ENCODE peak calls at places on chromosomes 4 and X, in ten cellular contexts. One of them, this sample, is unnamed.

GRCh38 chr4:71187399-71188196 is 151.2 kb upstream of the SLC4A4 start:
- DNase-seq in cardiac muscle cell: peak; percentile 36
- DNase-seq in ovary: peak; percentile 14
- DNase-seq in right atrium auricular region: peak; percentile 63
- DNase-seq in neural progenitor cell: peak; percentile 68
- DNase-seq in SJCRH30: peak; percentile 37
- DNase-seq in body of pancreas: peak; percentile 61
- DNase-seq in tibial nerve: no peak
- DNase-seq in lung: peak; percentile 50
- DNase-seq in A549: peak; percentile 23
- DNase-seq in this sample: no peak

GRCh38 chr4:84680956-84681355 is 98.0 kb downstream of the CDS1 start:
- DNase-seq in cardiac muscle cell: no peak
- DNase-seq in ovary: no peak
- DNase-seq in right atrium auricular region: no peak
- DNase-seq in neural progenitor cell: no peak
- DNase-seq in SJCRH30: no peak
- DNase-seq in body of pancreas: no peak
- DNase-seq in tibial nerve: no peak
- DNase-seq in lung: no peak
- DNase-seq in A549: no peak
- DNase-seq in this sample: no peak

GRCh38 chr4:100461796-100462195 is 56.0 kb downstream of the EMCN start:
- DNase-seq in cardiac muscle cell: no peak
- DNase-seq in ovary: no peak
- DNase-seq in right atrium auricular region: no peak
- DNase-seq in neural progenitor cell: no peak
- DNase-seq in SJCRH30: no peak
- DNase-seq in body of pancreas: no peak
- DNase-seq in tibial nerve: no peak
- DNase-seq in lung: no peak
- DNase-seq in A549: no peak
- DNase-seq in this sample: no peak

GRCh38 chr4:26459054-26459755 is 31.1 kb downstream of the CCKAR start:
- DNase-seq in cardiac muscle cell: peak; percentile 56
- DNase-seq in ovary: no peak
- DNase-seq in right atrium auricular region: no peak
- DNase-seq in neural progenitor cell: peak; percentile 46
- DNase-seq in SJCRH30: peak; percentile 75
- DNase-seq in body of pancreas: no peak
- DNase-seq in tibial nerve: no peak
- DNase-seq in lung: no peak
- DNase-seq in A549: peak; percentile 31
- DNase-seq in this sample: no peak

GRCh38 chr4:26748805-26749204 is 111.8 kb upstream of the STIM2 start:
- DNase-seq in cardiac muscle cell: no peak
- DNase-seq in ovary: no peak
- DNase-seq in right atrium auricular region: no peak
- DNase-seq in neural progenitor cell: no peak
- DNase-seq in SJCRH30: no peak
- DNase-seq in body of pancreas: no peak
- DNase-seq in tibial nerve: no peak
- DNase-seq in lung: no peak
- DNase-seq in A549: no peak
- DNase-seq in this sample: no peak

GRCh38 chr4:20391224-20391623 is 139.5 kb downstream of the SLIT2 start:
- DNase-seq in cardiac muscle cell: no peak
- DNase-seq in ovary: no peak
- DNase-seq in right atrium auricular region: no peak
- DNase-seq in neural progenitor cell: no peak
- DNase-seq in SJCRH30: no peak
- DNase-seq in body of pancreas: no peak
- DNase-seq in tibial nerve: no peak
- DNase-seq in lung: no peak
- DNase-seq in A549: no peak
- DNase-seq in this sample: no peak

GRCh38 chr4:132614682-132615081 is 534.4 kb upstream of the PCDH10 start:
- DNase-seq in cardiac muscle cell: no peak
- DNase-seq in ovary: no peak
- DNase-seq in right atrium auricular region: no peak
- DNase-seq in neural progenitor cell: no peak
- DNase-seq in SJCRH30: no peak
- DNase-seq in body of pancreas: no peak
- DNase-seq in tibial nerve: no peak
- DNase-seq in lung: no peak
- DNase-seq in A549: no peak
- DNase-seq in this sample: no peak

GRCh38 chrX:101078716-101079115 is at the start of gene TMEM35A:
- DNase-seq in cardiac muscle cell: peak; percentile 53
- DNase-seq in ovary: peak; percentile 23
- DNase-seq in right atrium auricular region: no peak
- DNase-seq in neural progenitor cell: peak; percentile 53
- DNase-seq in SJCRH30: peak; percentile 24
- DNase-seq in body of pancreas: no peak
- DNase-seq in tibial nerve: no peak
- DNase-seq in lung: no peak
- DNase-seq in A549: no peak
- DNase-seq in this sample: no peak

GRCh38 chr4:39453738-39454137 is 5.0 kb downstream of the RPL9 start:
- DNase-seq in cardiac muscle cell: no peak
- DNase-seq in ovary: no peak
- DNase-seq in right atrium auricular region: no peak
- DNase-seq in neural progenitor cell: no peak
- DNase-seq in SJCRH30: no peak
- DNase-seq in body of pancreas: no peak
- DNase-seq in tibial nerve: no peak
- DNase-seq in lung: no peak
- DNase-seq in A549: no peak
- DNase-seq in this sample: no peak

GRCh38 chr4:123363729-123364128 is 32.9 kb upstream of the SPRY1 start:
- DNase-seq in cardiac muscle cell: no peak
- DNase-seq in ovary: no peak
- DNase-seq in right atrium auricular region: no peak
- DNase-seq in neural progenitor cell: no peak
- DNase-seq in SJCRH30: no peak
- DNase-seq in body of pancreas: no peak
- DNase-seq in tibial nerve: no peak
- DNase-seq in lung: no peak
- DNase-seq in A549: no peak
- DNase-seq in this sample: no peak

GRCh38 chr4:16165931-16166330 is 60.3 kb downstream of the TAPT1 start:
- DNase-seq in cardiac muscle cell: no peak
- DNase-seq in ovary: no peak
- DNase-seq in right atrium auricular region: no peak
- DNase-seq in neural progenitor cell: no peak
- DNase-seq in SJCRH30: no peak
- DNase-seq in body of pancreas: no peak
- DNase-seq in tibial nerve: no peak
- DNase-seq in lung: no peak
- DNase-seq in A549: no peak
- DNase-seq in this sample: no peak

GRCh38 chr4:86961605-86962295 is 26.9 kb downstream of the AFF1 start:
- DNase-seq in cardiac muscle cell: peak; percentile 81
- DNase-seq in ovary: no peak
- DNase-seq in right atrium auricular region: no peak
- DNase-seq in neural progenitor cell: no peak
- DNase-seq in SJCRH30: peak; percentile 70
- DNase-seq in body of pancreas: no peak
- DNase-seq in tibial nerve: no peak
- DNase-seq in lung: no peak
- DNase-seq in A549: no peak
- DNase-seq in this sample: no peak

GRCh38 chrX:124690495-124690894 is 344.1 kb downstream of the SH2D1A start:
- DNase-seq in cardiac muscle cell: no peak
- DNase-seq in ovary: no peak
- DNase-seq in right atrium auricular region: no peak
- DNase-seq in neural progenitor cell: no peak
- DNase-seq in SJCRH30: no peak
- DNase-seq in body of pancreas: no peak
- DNase-seq in tibial nerve: no peak
- DNase-seq in lung: no peak
- DNase-seq in A549: no peak
- DNase-seq in this sample: no peak

GRCh38 chr4:180141734-180142133 is 2101.5 kb upstream of the TENM3 start:
- DNase-seq in cardiac muscle cell: no peak
- DNase-seq in ovary: no peak
- DNase-seq in right atrium auricular region: no peak
- DNase-seq in neural progenitor cell: no peak
- DNase-seq in SJCRH30: no peak
- DNase-seq in body of pancreas: no peak
- DNase-seq in tibial nerve: no peak
- DNase-seq in lung: no peak
- DNase-seq in A549: no peak
- DNase-seq in this sample: no peak

GRCh38 chr4:151415978-151416377 is 7.0 kb downstream of the FHIP1A start:
- DNase-seq in cardiac muscle cell: no peak
- DNase-seq in ovary: no peak
- DNase-seq in right atrium auricular region: no peak
- DNase-seq in neural progenitor cell: no peak
- DNase-seq in SJCRH30: peak; percentile 47
- DNase-seq in body of pancreas: no peak
- DNase-seq in tibial nerve: no peak
- DNase-seq in lung: no peak
- DNase-seq in A549: no peak
- DNase-seq in this sample: no peak

GRCh38 chr4:101790521-101791188 is at the start of gene BANK1:
- DNase-seq in cardiac muscle cell: peak; percentile 73
- DNase-seq in ovary: no peak
- DNase-seq in right atrium auricular region: no peak
- DNase-seq in neural progenitor cell: peak; percentile 88
- DNase-seq in SJCRH30: no peak
- DNase-seq in body of pancreas: peak; percentile 58
- DNase-seq in tibial nerve: no peak
- DNase-seq in lung: peak; percentile 42
- DNase-seq in A549: peak; percentile 41
- DNase-seq in this sample: peak; percentile 13

GRCh38 chr4:12692815-12693214 is 791.3 kb downstream of the RAB28 start:
- DNase-seq in cardiac muscle cell: no peak
- DNase-seq in ovary: no peak
- DNase-seq in right atrium auricular region: no peak
- DNase-seq in neural progenitor cell: no peak
- DNase-seq in SJCRH30: no peak
- DNase-seq in body of pancreas: no peak
- DNase-seq in tibial nerve: no peak
- DNase-seq in lung: no peak
- DNase-seq in A549: no peak
- DNase-seq in this sample: no peak

GRCh38 chrX:22958250-22958649 is 41.5 kb upstream of the DDX53 start:
- DNase-seq in cardiac muscle cell: no peak
- DNase-seq in ovary: no peak
- DNase-seq in right atrium auricular region: no peak
- DNase-seq in neural progenitor cell: no peak
- DNase-seq in SJCRH30: no peak
- DNase-seq in body of pancreas: no peak
- DNase-seq in tibial nerve: no peak
- DNase-seq in lung: no peak
- DNase-seq in A549: no peak
- DNase-seq in this sample: no peak

GRCh38 chr4:141654098-141654497 is 17.7 kb downstream of the IL15 start:
- DNase-seq in cardiac muscle cell: peak; percentile 30
- DNase-seq in ovary: peak; percentile 27
- DNase-seq in right atrium auricular region: peak; percentile 63
- DNase-seq in neural progenitor cell: peak; percentile 77
- DNase-seq in SJCRH30: peak; percentile 45
- DNase-seq in body of pancreas: peak; percentile 39
- DNase-seq in tibial nerve: no peak
- DNase-seq in lung: no peak
- DNase-seq in A549: no peak
- DNase-seq in this sample: no peak

GRCh38 chrX:30791296-30792278 is 97.5 kb downstream of the TAB3 start:
- DNase-seq in cardiac muscle cell: no peak
- DNase-seq in ovary: no peak
- DNase-seq in right atrium auricular region: no peak
- DNase-seq in neural progenitor cell: no peak
- DNase-seq in SJCRH30: no peak
- DNase-seq in body of pancreas: no peak
- DNase-seq in tibial nerve: no peak
- DNase-seq in lung: no peak
- DNase-seq in A549: no peak
- DNase-seq in this sample: no peak
- H3K9me3 ChIP-seq in cardiac muscle cell: no peaks in the 10 kb centered on the region
- H3K9me3 ChIP-seq in ovary: no peaks in the 10 kb centered on the region
- H3K9me3 ChIP-seq in right atrium auricular region: no peaks in the 10 kb centered on the region
- H3K9me3 ChIP-seq in neural progenitor cell: no peaks in the 10 kb centered on the region
- H3K9me3 ChIP-seq in SJCRH30: no peaks in the 10 kb centered on the region
- H3K9me3 ChIP-seq in body of pancreas: no peaks in the 10 kb centered on the region
- H3K9me3 ChIP-seq in tibial nerve: no peaks in the 10 kb centered on the region
- H3K9me3 ChIP-seq in lung: peaks cover 81% of the 10 kb centered on the region
- H3K9me3 ChIP-seq in A549: no peaks in the 10 kb centered on the region
- H3K9me3 ChIP-seq in this sample: no peaks in the 10 kb centered on the region

GRCh38 chr4:6968496-6968895 is 58.9 kb downstream of the TBC1D14 start:
- DNase-seq in cardiac muscle cell: no peak
- DNase-seq in ovary: no peak
- DNase-seq in right atrium auricular region: peak; percentile 11
- DNase-seq in neural progenitor cell: no peak
- DNase-seq in SJCRH30: no peak
- DNase-seq in body of pancreas: no peak
- DNase-seq in tibial nerve: no peak
- DNase-seq in lung: no peak
- DNase-seq in A549: no peak
- DNase-seq in this sample: no peak
- H3K9me3 ChIP-seq in cardiac muscle cell: no peaks in the 10 kb centered on the region
- H3K9me3 ChIP-seq in ovary: no peaks in the 10 kb centered on the region
- H3K9me3 ChIP-seq in right atrium auricular region: no peaks in the 10 kb centered on the region
- H3K9me3 ChIP-seq in neural progenitor cell: no peaks in the 10 kb centered on the region
- H3K9me3 ChIP-seq in SJCRH30: no peaks in the 10 kb centered on the region
- H3K9me3 ChIP-seq in body of pancreas: no peaks in the 10 kb centered on the region
- H3K9me3 ChIP-seq in tibial nerve: no peaks in the 10 kb centered on the region
- H3K9me3 ChIP-seq in lung: no peaks in the 10 kb centered on the region
- H3K9me3 ChIP-seq in A549: no peaks in the 10 kb centered on the region
- H3K9me3 ChIP-seq in this sample: no peaks in the 10 kb centered on the region

GRCh38 chrX:128769511-128769910 is 717.3 kb upstream of the ACTRT1 start:
- DNase-seq in cardiac muscle cell: no peak
- DNase-seq in ovary: no peak
- DNase-seq in right atrium auricular region: no peak
- DNase-seq in neural progenitor cell: no peak
- DNase-seq in SJCRH30: peak; percentile 28
- DNase-seq in body of pancreas: no peak
- DNase-seq in tibial nerve: no peak
- DNase-seq in lung: no peak
- DNase-seq in A549: no peak
- DNase-seq in this sample: no peak
- H3K9me3 ChIP-seq in cardiac muscle cell: no peaks in the 10 kb centered on the region
- H3K9me3 ChIP-seq in ovary: no peaks in the 10 kb centered on the region
- H3K9me3 ChIP-seq in right atrium auricular region: no peaks in the 10 kb centered on the region
- H3K9me3 ChIP-seq in neural progenitor cell: peaks cover 3% of the 10 kb centered on the region
- H3K9me3 ChIP-seq in SJCRH30: no peaks in the 10 kb centered on the region
- H3K9me3 ChIP-seq in body of pancreas: no peaks in the 10 kb centered on the region
- H3K9me3 ChIP-seq in tibial nerve: no peaks in the 10 kb centered on the region
- H3K9me3 ChIP-seq in lung: no peaks in the 10 kb centered on the region
- H3K9me3 ChIP-seq in A549: no peaks in the 10 kb centered on the region
- H3K9me3 ChIP-seq in this sample: peaks cover 2% of the 10 kb centered on the region

DNA sequence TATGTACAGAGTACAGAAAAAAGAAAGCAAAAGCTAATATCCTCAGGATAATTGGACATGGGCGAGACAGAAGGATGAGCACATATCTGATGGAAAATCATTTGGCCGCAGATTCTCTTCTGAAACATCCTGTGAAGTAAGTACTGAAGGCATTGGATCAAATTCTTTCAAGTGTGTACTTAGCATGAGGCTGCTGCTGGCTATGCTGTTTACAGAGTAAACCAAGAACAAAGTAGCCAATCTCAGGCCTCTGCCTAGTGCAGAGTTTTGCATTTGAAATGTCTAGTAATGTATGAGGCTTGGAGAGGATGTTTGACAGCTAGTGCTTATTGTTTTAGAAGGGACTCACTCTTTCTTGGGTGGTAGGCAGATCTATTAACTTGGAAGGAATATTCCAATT is 128.5 kb downstream of the MAGEC2 start:
- DNase-seq in cardiac muscle cell: no peak
- DNase-seq in ovary: no peak
- DNase-seq in right atrium auricular region: no peak
- DNase-seq in neural progenitor cell: no peak
- DNase-seq in SJCRH30: no peak
- DNase-seq in body of pancreas: no peak
- DNase-seq in tibial nerve: no peak
- DNase-seq in lung: no peak
- DNase-seq in A549: no peak
- DNase-seq in this sample: no peak
- H3K9me3 ChIP-seq in cardiac muscle cell: no peaks in the 10 kb centered on the region
- H3K9me3 ChIP-seq in ovary: no peaks in the 10 kb centered on the region
- H3K9me3 ChIP-seq in right atrium auricular region: no peaks in the 10 kb centered on the region
- H3K9me3 ChIP-seq in neural progenitor cell: peaks cover 4% of the 10 kb centered on the region
- H3K9me3 ChIP-seq in SJCRH30: no peaks in the 10 kb centered on the region
- H3K9me3 ChIP-seq in body of pancreas: no peaks in the 10 kb centered on the region
- H3K9me3 ChIP-seq in tibial nerve: no peaks in the 10 kb centered on the region
- H3K9me3 ChIP-seq in lung: peaks cover 2% of the 10 kb centered on the region
- H3K9me3 ChIP-seq in A549: no peaks in the 10 kb centered on the region
- H3K9me3 ChIP-seq in this sample: no peaks in the 10 kb centered on the region